ENCODE peak calls at places on chromosomes 7 and 10, in four cellular contexts. F is GM12878, G is K562, O is H1. D is an unnamed sample.

GRCh38 chr7:107746006-107746405 is 2.1 kb downstream of the CBLL1 start:
- DNase-seq in F (no peak), G (no peak), O (no peak), D (no peak)

GRCh38 chr7:29818308-29818707 is 12.0 kb downstream of the WIPF3 start:
- DNase-seq in F (no peak), G (no peak), O (no peak), D (no peak)

GRCh38 chr7:66921396-66921917 is 432 bp downstream of the TMEM248 start:
- DNase-seq in F (no peak), G (no peak), O (peak), D (no peak)

GRCh38 chr10:118531105-118531851 is 64.2 kb downstream of the PRLHR start:
- DNase-seq in F (no peak), G (peak), O (no peak), D (no peak)

GRCh38 chr7:5620459-5620881 is 161.0 kb downstream of the RNF216 start:
- DNase-seq in F (no peak), G (no peak), O (no peak), D (no peak)

GRCh38 chr10:124053971-124054370 is 39.4 kb downstream of the CHST15 start:
- DNase-seq in F (no peak), G (no peak), O (no peak), D (no peak)

GRCh38 chr7:22443370-22444180 is 56.4 kb downstream of the STEAP1B start:
- DNase-seq in F (no peak), G (peak), O (no peak), D (peak)

GRCh38 chr10:99917963-99918825 is 91.6 kb downstream of the DNMBP start:
- DNase-seq in F (no peak), G (no peak), O (peak), D (no peak)

GRCh38 chr7:112942981-112943380 is 143.6 kb downstream of the GPR85 start:
- DNase-seq in F (no peak), G (no peak), O (no peak), D (no peak)

GRCh38 chr10:89367529-89367928 is 10.3 kb upstream of the IFIT1B start:
- DNase-seq in F (peak), G (no peak), O (no peak), D (no peak)

GRCh38 chr10:59360605-59361515 is 1.5 kb downstream of the FAM13C start:
- DNase-seq in F (no peak), G (no peak), O (no peak), D (no peak)

GRCh38 chr7:69651101-69651590 is 52.9 kb downstream of the AUTS2 start:
- DNase-seq in F (peak), G (no peak), O (no peak), D (no peak)
- TF ChIP-seq BRCA1 in F (no peak), G (no peak), O (no peak), D (no peak)

DNA sequence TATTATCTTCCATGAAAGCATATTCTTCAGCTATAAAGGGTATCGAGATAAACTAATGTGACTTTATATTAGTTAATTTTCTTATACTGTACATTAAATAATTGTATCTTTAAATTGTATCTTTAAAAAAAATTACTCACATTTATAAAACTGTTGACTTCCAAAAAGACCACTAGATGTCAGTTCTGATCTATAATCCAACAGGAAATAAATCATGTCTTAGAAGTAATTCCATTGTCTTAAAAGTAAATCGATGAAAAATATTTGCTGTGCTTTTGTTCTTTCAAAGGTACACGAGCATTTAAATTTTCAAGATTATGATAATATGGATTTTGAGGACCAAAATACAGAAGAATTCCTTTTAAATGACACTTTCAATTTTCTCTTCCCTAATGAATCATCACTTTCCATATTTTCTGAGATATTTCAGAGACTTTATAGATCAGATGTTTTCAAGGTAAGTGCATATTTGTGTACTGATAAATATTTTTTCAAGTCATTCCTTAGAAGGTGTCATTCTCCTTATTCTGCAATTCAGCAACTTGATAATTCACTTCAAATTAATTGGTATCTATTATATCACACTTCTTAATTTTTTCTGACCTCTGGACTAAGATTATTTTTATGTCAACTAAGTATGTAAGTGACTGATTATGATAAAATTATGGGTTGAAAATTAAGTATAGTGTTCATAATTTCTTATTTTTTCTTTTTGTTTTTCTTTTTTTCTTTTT is 138.5 kb downstream of the CPED1 start:
- DNase-seq in F (no peak), G (no peak), O (no peak), D (no peak)
- TF ChIP-seq BRCA1 in F (no peak), G (no peak), O (no peak), D (no peak)

DNA sequence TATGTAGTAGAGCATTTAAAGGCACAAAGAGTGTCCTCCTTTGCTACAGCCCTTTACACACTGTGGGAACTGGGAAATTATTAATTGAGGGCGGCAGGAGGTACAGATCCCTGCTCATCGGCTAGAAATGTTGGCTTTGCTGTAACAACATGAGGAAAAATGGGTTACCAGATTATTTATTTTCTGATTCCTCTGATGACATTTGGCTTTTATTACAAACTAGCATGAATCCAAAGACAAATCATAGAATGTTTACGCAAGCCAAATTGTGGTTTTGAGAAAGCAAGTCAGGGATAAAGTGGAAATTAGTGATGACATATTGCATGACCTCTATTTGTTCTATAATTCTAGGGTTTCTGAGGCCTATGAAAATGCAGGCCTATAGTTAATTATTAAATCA is 126.1 kb upstream of the TMEM196 start:
- DNase-seq in F (no peak), G (no peak), O (no peak), D (no peak)
- TF ChIP-seq BRCA1 in F (no peak), G (no peak), O (no peak), D (no peak)

DNA sequence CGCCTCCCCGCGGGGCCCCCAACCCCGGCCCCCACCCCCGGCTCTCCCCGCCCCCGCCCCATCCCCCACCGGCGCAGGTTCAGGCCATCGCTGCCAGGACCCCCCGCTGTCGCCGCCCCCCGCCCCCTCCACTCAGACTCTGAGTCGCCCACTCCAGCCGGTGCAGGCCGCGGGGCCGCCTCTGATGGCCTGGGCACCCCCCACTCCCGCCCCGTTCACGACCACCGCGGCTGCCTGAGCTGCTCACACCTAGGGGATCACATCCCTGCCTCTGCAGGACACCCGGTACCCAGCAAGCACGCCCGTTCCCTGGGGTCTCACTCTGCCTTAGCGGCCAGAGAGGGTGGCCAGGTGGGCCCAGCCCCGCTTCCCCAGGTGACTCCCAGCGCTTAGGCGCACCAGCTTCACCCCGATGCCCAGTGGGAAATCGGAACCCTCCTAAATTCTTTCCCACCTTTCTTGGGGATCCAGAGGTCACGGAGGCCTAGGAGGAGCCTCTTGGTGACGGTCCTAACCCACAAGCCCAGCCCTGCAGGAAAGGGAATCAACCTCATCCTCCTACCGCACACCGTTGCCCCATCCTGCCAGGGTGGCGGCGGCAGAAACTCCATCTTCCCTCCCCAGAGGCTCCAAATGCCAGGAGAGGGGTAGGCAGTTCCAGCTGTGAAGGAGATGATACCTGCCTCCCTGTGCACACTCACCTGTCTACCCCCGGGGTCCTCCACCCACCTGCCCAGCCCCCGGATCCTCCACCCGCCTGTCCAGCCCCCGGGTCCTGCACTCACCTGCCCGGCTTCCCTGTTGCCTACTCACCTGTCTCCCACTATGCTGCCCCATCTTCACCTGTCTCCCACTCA is 13.7 kb upstream of the DNAAF5 start:
- DNase-seq in F (no peak), G (no peak), O (peak), D (no peak)
- TF ChIP-seq BRCA1 in F (no peak), G (no peak), O (no peak), D (no peak)

GRCh38 chr7:34131371-34131770 is 226.0 kb downstream of the BMPER start:
- DNase-seq in F (no peak), G (no peak), O (no peak), D (no peak)

GRCh38 chr7:34133983-34134782 is 228.8 kb downstream of the BMPER start:
- DNase-seq in F (no peak), G (peak), O (peak), D (peak)

GRCh38 chr7:34133356-34133982 is 228.1 kb downstream of the BMPER start:
- DNase-seq in F (no peak), G (no peak), O (no peak), D (no peak)

GRCh38 chr7:34128762-34129161 is 223.4 kb downstream of the BMPER start:
- DNase-seq in F (no peak), G (no peak), O (no peak), D (no peak)

DNA sequence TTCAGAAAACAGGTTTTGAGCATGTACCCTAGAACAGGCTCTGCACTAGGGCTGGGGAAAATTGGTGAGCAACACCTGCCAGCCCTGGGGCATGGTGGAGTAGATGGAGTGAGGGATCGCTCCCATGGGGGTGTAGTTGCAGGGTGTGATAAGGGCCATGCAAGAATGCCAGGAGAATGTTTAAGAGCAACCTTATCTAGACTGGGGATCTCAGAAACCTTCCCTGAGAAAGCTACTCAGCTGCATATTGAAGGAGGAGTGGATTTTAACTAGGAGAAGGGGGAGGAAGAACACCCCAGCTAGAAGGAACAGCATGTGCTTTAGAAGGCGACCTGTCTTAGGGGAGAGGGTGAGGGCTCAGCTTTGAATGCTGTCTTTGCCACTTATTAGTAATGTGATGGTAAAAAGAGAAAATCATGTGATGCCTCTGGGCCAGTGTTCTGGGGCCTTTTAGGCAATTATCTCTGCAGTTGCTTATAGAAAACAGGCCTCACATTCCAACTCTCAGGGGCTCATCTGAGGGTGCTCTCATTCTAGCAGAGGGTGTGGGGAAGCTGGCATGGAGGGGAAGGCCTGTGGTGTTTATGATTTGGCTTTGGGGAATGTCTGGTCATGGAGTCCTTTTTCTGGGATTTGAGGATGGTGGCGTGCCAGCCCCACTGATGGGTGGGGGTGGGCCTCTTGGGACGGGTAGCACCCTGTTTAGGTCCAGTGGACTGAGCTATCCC is 225.4 kb downstream of the BMPER start:
- DNase-seq in F (no peak), G (no peak), O (no peak), D (no peak)
- TF ChIP-seq BRCA1 in F (no peak), G (no peak), O (no peak), D (no peak)

D was measured in HepG2.